ENCODE peak calls at places on chromosomes 4 and X, in seven cellular contexts. A, X, O, S, Q, V and P are unnamed samples. For H3K27me3, the result is how much of the 10 kb centered on the place peaks cover.

GRCh38 chr4:1792832-1793495 is at the start of gene FGFR3:
- DNase-seq in A (no peak), X (peak), O (peak), S (no peak), Q (no peak), V (no peak), P (no peak)

GRCh38 chrX:71989768-71990167 is 79.1 kb downstream of the NHSL2 start:
- DNase-seq in A (peak), X (no peak), O (peak), S (peak), Q (no peak), V (no peak), P (no peak)

GRCh38 chrX:13051529-13052172 is 7.2 kb upstream of the FAM9C start:
- DNase-seq in A (peak), X (no peak), O (no peak), S (no peak), Q (no peak), V (no peak), P (no peak)

GRCh38 chr4:112251044-112251632 is 19.6 kb downstream of the AP1AR start:
- DNase-seq in A (no peak), X (peak), O (no peak), S (no peak), Q (no peak), V (no peak), P (no peak)

GRCh38 chr4:109966891-109967481 is 54.3 kb downstream of the EGF start:
- DNase-seq in A (no peak), X (no peak), O (peak), S (no peak), Q (no peak), V (no peak), P (no peak)

GRCh38 chr4:123121241-123121907 is 199.0 kb upstream of the NUDT6 start:
- DNase-seq in A (peak), X (no peak), O (peak), S (no peak), Q (no peak), V (no peak), P (no peak)

GRCh38 chr4:30920043-30920442 is 199.9 kb downstream of the PCDH7 start:
- DNase-seq in A (no peak), X (peak), O (no peak), S (no peak), Q (peak), V (no peak), P (no peak)

GRCh38 chr4:7280906-7281305 is 88.6 kb downstream of the SORCS2 start:
- DNase-seq in A (peak), X (no peak), O (peak), S (no peak), Q (no peak), V (no peak), P (no peak)

GRCh38 chr4:99504804-99505502 is 5.9 kb upstream of the C4orf17 start:
- DNase-seq in A (no peak), X (no peak), O (no peak), S (no peak), Q (no peak), V (no peak), P (no peak)

GRCh38 chrX:153446950-153447580 is 1.2 kb upstream of the TREX2 start:
- DNase-seq in A (no peak), X (no peak), O (no peak), S (no peak), Q (no peak), V (peak), P (no peak)

GRCh38 chrX:22666441-22666840 is 333.3 kb upstream of the DDX53 start:
- DNase-seq in A (no peak), X (peak), O (peak), S (no peak), Q (no peak), V (no peak), P (no peak)

GRCh38 chr4:24010573-24010972 is 120.7 kb upstream of the PPARGC1A start:
- DNase-seq in A (no peak), X (no peak), O (no peak), S (no peak), Q (no peak), V (no peak), P (no peak)

GRCh38 chrX:39479856-39480255 is 617.9 kb downstream of the BCOR start:
- DNase-seq in A (no peak), X (no peak), O (no peak), S (no peak), Q (no peak), V (no peak), P (no peak)

GRCh38 chrX:103488332-103488731 is 31.0 kb downstream of the RAB40A start:
- DNase-seq in A (no peak), X (peak), O (peak), S (no peak), Q (no peak), V (no peak), P (no peak)

GRCh38 chr4:75235359-75235951 is 278.7 kb downstream of the RCHY1 start:
- DNase-seq in A (no peak), X (no peak), O (no peak), S (no peak), Q (no peak), V (no peak), P (no peak)

GRCh38 chr4:1683371-1683902 is 676 bp downstream of the FAM53A start:
- DNase-seq in A (peak), X (no peak), O (peak), S (peak), Q (no peak), V (no peak), P (no peak)

GRCh38 chrX:53374222-53374820 is 48.1 kb downstream of the SMC1A start:
- DNase-seq in A (peak), X (no peak), O (no peak), S (no peak), Q (no peak), V (no peak), P (no peak)

GRCh38 chr4:101853691-101854090 is 63.2 kb downstream of the BANK1 start:
- DNase-seq in A (peak), X (no peak), O (no peak), S (no peak), Q (no peak), V (no peak), P (no peak)

GRCh38 chr4:169612869-169613859 is 781 bp upstream of the NEK1 start:
- DNase-seq in A (peak), X (peak), O (peak), S (peak), Q (no peak), V (no peak), P (no peak)

GRCh38 chr4:183435803-183436202 is 8.6 kb upstream of the CDKN2AIP start:
- DNase-seq in A (no peak), X (no peak), O (no peak), S (no peak), Q (no peak), V (no peak), P (no peak)

GRCh38 chr4:15875663-15876460 is 62.7 kb downstream of the FGFBP1 start:
- DNase-seq in A (no peak), X (no peak), O (no peak), S (no peak), Q (no peak), V (no peak), P (no peak)

GRCh38 chrX:135477576-135477975 is 42.9 kb upstream of the INTS6L start:
- DNase-seq in A (peak), X (peak), O (peak), S (peak), Q (no peak), V (no peak), P (peak)

GRCh38 chr4:42654606-42655005 is 2.3 kb downstream of the ATP8A1 start:
- DNase-seq in A (peak), X (no peak), O (peak), S (peak), Q (no peak), V (no peak), P (no peak)

GRCh38 chr4:180669637-180670036 is 1573.6 kb upstream of the TENM3 start:
- DNase-seq in A (peak), X (no peak), O (peak), S (no peak), Q (no peak), V (no peak), P (no peak)

GRCh38 chr4:38177035-38177791 is 217.0 kb downstream of the PTTG2 start:
- DNase-seq in A (peak), X (no peak), O (no peak), S (no peak), Q (no peak), V (peak), P (no peak)

GRCh38 chr4:25927361-25928040 is 13.5 kb downstream of the SMIM20 start:
- DNase-seq in A (no peak), X (no peak), O (no peak), S (no peak), Q (no peak), V (no peak), P (no peak)

GRCh38 chr4:155673453-155673979 is 6.9 kb downstream of the GUCY1A1 start:
- DNase-seq in A (no peak), X (no peak), O (no peak), S (no peak), Q (no peak), V (no peak), P (no peak)

GRCh38 chr4:7736436-7737267 is 203.0 kb downstream of the AFAP1 start:
- DNase-seq in A (peak), X (peak), O (peak), S (no peak), Q (no peak), V (peak), P (no peak)

GRCh38 chr4:47763279-47763678 is 74.6 kb downstream of the CORIN start:
- DNase-seq in A (no peak), X (no peak), O (no peak), S (no peak), Q (no peak), V (no peak), P (no peak)

GRCh38 chr4:35723973-35724372 is 520.3 kb downstream of the ARAP2 start:
- DNase-seq in A (no peak), X (no peak), O (no peak), S (no peak), Q (no peak), V (no peak), P (no peak)

GRCh38 chr4:154329268-154329858 is 162.2 kb downstream of the DCHS2 start:
- DNase-seq in A (peak), X (peak), O (peak), S (no peak), Q (no peak), V (peak), P (no peak)

GRCh38 chr4:108533245-108533844 is 87.0 kb upstream of the RPL34 start:
- DNase-seq in A (peak), X (no peak), O (no peak), S (no peak), Q (no peak), V (no peak), P (no peak)

GRCh38 chr4:100509386-100509785 is 8.4 kb downstream of the EMCN start:
- DNase-seq in A (no peak), X (no peak), O (no peak), S (no peak), Q (no peak), V (no peak), P (no peak)

GRCh38 chr4:151788021-151788420 is 27.2 kb upstream of the GATB start:
- DNase-seq in A (no peak), X (no peak), O (no peak), S (no peak), Q (no peak), V (no peak), P (no peak)

GRCh38 chrX:89034679-89035078 is 287.7 kb downstream of the CPXCR1 start:
- DNase-seq in A (no peak), X (no peak), O (no peak), S (no peak), Q (no peak), V (no peak), P (no peak)

GRCh38 chrX:109716431-109717028 is 16.5 kb downstream of the ACSL4 start:
- DNase-seq in A (peak), X (no peak), O (no peak), S (no peak), Q (no peak), V (no peak), P (no peak)

GRCh38 chrX:109714340-109714958 is 18.6 kb downstream of the ACSL4 start:
- DNase-seq in A (peak), X (no peak), O (peak), S (no peak), Q (no peak), V (no peak), P (no peak)

GRCh38 chrX:109719262-109719661 is 13.8 kb downstream of the ACSL4 start:
- DNase-seq in A (no peak), X (no peak), O (no peak), S (no peak), Q (no peak), V (no peak), P (no peak)
- H3K27me3 ChIP-seq in A (under half), X (under half), O (under half), S (under half), Q (under half), V (under half), P (under half)

GRCh38 chr4:13543648-13544555 is at the start of gene NKX3-2:
- DNase-seq in A (no peak), X (peak), O (peak), S (no peak), Q (no peak), V (peak), P (no peak)
- H3K27me3 ChIP-seq in A (half or more), X (half or more), O (under half), S (under half), Q (half or more), V (half or more), P (half or more)

GRCh38 chr4:8861576-8862279 is 9.9 kb downstream of the HMX1 start:
- DNase-seq in A (no peak), X (peak), O (no peak), S (no peak), Q (no peak), V (peak), P (no peak)
- H3K27me3 ChIP-seq in A (half or more), X (half or more), O (half or more), S (under half), Q (half or more), V (half or more), P (under half)

GRCh38 chrX:85870585-85870984 is 176.8 kb downstream of the CHM start:
- DNase-seq in A (no peak), X (no peak), O (no peak), S (no peak), Q (no peak), V (no peak), P (no peak)
- H3K27me3 ChIP-seq in A (under half), X (under half), O (under half), S (under half), Q (under half), V (under half), P (under half)

DNA sequence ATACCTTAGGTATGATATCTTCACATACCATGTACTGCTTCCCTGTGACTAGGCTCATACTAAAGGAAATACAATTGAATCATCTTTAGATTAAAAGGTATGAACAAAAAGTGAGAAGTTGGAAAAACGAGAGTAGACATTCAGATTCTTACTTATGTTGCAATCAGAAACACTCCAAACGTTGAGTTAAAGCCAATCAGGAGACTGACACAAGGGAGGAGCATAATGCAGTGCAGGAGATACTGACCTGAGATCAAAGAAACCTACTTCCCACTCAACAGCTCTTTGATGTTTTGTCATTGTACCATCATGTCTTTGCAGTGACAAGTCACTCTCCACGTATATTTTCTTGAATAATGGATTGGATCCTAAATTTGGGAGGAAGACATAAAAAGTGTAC is 8.9 kb upstream of the PCDH18 start:
- DNase-seq in A (no peak), X (no peak), O (no peak), S (no peak), Q (no peak), V (no peak), P (no peak)
- H3K27me3 ChIP-seq in A (under half), X (under half), O (under half), S (under half), Q (under half), V (under half), P (under half)